ENCODE peak calls at places on chromosomes 6 and 20, in four cellular contexts. T is CD8-positive, alpha-beta T cell; Y is PC-3; I is naive thymus-derived CD4-positive, alpha-beta T cell. H is an unnamed sample.

GRCh38 chr6:73694711-73695411 is 1.1 kb upstream of the CD109 start:
- DNase-seq in T (no peak), Y (peak; percentile 63), I (no peak), H (no peak)

GRCh38 chr6:95544517-95545225 is 32.7 kb upstream of the MANEA start:
- DNase-seq in T (no peak), Y (no peak), I (no peak), H (no peak)

GRCh38 chr6:77467038-77467437 is 3.7 kb upstream of the HTR1B start:
- DNase-seq in T (no peak), Y (peak; percentile 29), I (no peak), H (no peak)

GRCh38 chr20:50358959-50359358 is 151.2 kb upstream of the PTPN1 start:
- DNase-seq in T (no peak), Y (no peak), I (no peak), H (no peak)

GRCh38 chr6:35402136-35402855 is 49.8 kb upstream of the FANCE start:
- DNase-seq in T (no peak), Y (no peak), I (no peak), H (no peak)

GRCh38 chr20:58084966-58085365 is 143.5 kb downstream of the ANKRD60 start:
- DNase-seq in T (no peak), Y (peak; percentile 92), I (no peak), H (no peak)

GRCh38 chr6:136208783-136209182 is 41.3 kb downstream of the MTFR2 start:
- DNase-seq in T (no peak), Y (no peak), I (no peak), H (no peak)

GRCh38 chr6:125670586-125670985 is 78.8 kb upstream of the HEY2 start:
- DNase-seq in T (no peak), Y (no peak), I (no peak), H (no peak)

GRCh38 chr20:61701802-61702201 is 363.9 kb downstream of the TAF4 start:
- DNase-seq in T (no peak), Y (no peak), I (no peak), H (no peak)

GRCh38 chr20:5667703-5668528 is 82.3 kb upstream of the SHLD1 start:
- DNase-seq in T (no peak), Y (no peak), I (no peak), H (no peak)

GRCh38 chr6:5670381-5670780 is 336.3 kb downstream of the NRN1 start:
- DNase-seq in T (no peak), Y (no peak), I (no peak), H (no peak)

GRCh38 chr20:23132930-23133559 is 46.9 kb upstream of the CD93 start:
- DNase-seq in T (no peak), Y (no peak), I (no peak), H (no peak)

GRCh38 chr20:2873747-2874041 is 413 bp downstream of the PTPRA start:
- DNase-seq in T (peak; percentile 79), Y (peak; percentile 12), I (no peak), H (no peak)

GRCh38 chr6:85797993-85798392 is 155.3 kb upstream of the SYNCRIP start:
- DNase-seq in T (no peak), Y (peak; percentile 48), I (no peak), H (no peak)

GRCh38 chr6:11744753-11745152 is 33.9 kb downstream of the ADTRP start:
- DNase-seq in T (no peak), Y (no peak), I (no peak), H (no peak)

GRCh38 chr20:52972190-52972937 is at the start of gene TSHZ2:
- DNase-seq in T (peak; percentile 53), Y (no peak), I (peak; percentile 75), H (peak; percentile 60)

GRCh38 chr6:33410711-33411631 is at the start of gene PHF1:
- DNase-seq in T (no peak), Y (no peak), I (peak; percentile 88), H (peak; percentile 92)

GRCh38 chr6:107511410-107512070 is 21.6 kb downstream of the SOBP start:
- DNase-seq in T (no peak), Y (no peak), I (no peak), H (no peak)

GRCh38 chr20:63501818-63502670 is 3.2 kb upstream of the EEF1A2 start:
- DNase-seq in T (no peak), Y (no peak), I (no peak), H (no peak)

GRCh38 chr20:57470212-57470522 is 54.8 kb downstream of the CTCFL start:
- DNase-seq in T (no peak), Y (no peak), I (no peak), H (no peak)

GRCh38 chr6:147234685-147235084 is 30.5 kb downstream of the STXBP5 start:
- DNase-seq in T (no peak), Y (no peak), I (no peak), H (no peak)

GRCh38 chr6:136984578-136984977 is 60.2 kb downstream of the IL20RA start:
- DNase-seq in T (no peak), Y (no peak), I (no peak), H (no peak)

GRCh38 chr6:157198425-157199279 is 124.7 kb downstream of the TMEM242 start:
- DNase-seq in T (no peak), Y (peak; percentile 29), I (no peak), H (no peak)

GRCh38 chr6:157201083-157201482 is 122.2 kb downstream of the TMEM242 start:
- DNase-seq in T (no peak), Y (no peak), I (no peak), H (no peak)

GRCh38 chr6:157203312-157203744 is 120.0 kb downstream of the TMEM242 start:
- DNase-seq in T (no peak), Y (no peak), I (no peak), H (no peak)

GRCh38 chr6:157200611-157201010 is 122.7 kb downstream of the TMEM242 start:
- DNase-seq in T (no peak), Y (no peak), I (no peak), H (no peak)

GRCh38 chr6:157200117-157200516 is 123.2 kb downstream of the TMEM242 start:
- DNase-seq in T (no peak), Y (no peak), I (no peak), H (no peak)
- H3K36me3 ChIP-seq in T (peaks cover 29% of the 10 kb centered on the region), Y (peaks cover 4% of the 10 kb centered on the region), I (peaks cover 15% of the 10 kb centered on the region), H (peaks cover 50% of the 10 kb centered on the region)

GRCh38 chr6:36625161-36625919 is 31.2 kb downstream of the SRSF3 start:
- DNase-seq in T (no peak), Y (peak; percentile 54), I (no peak), H (no peak)
- H3K27ac ChIP-seq in T (no peak overlapping the region), Y (no peak overlapping the region), I (no peak overlapping the region), H (no peak overlapping the region)

GRCh38 chr6:351011-351866 is 40.3 kb upstream of the IRF4 start:
- DNase-seq in T (no peak), Y (no peak), I (no peak), H (no peak)

GRCh38 chr6:351867-352289 is 39.7 kb upstream of the IRF4 start:
- DNase-seq in T (no peak), Y (no peak), I (no peak), H (no peak)

GRCh38 chr6:352474-352873 is 39.1 kb upstream of the IRF4 start:
- DNase-seq in T (no peak), Y (no peak), I (no peak), H (no peak)

GRCh38 chr6:353642-354614 is 37.6 kb upstream of the IRF4 start:
- DNase-seq in T (no peak), Y (no peak), I (no peak), H (no peak)

DNA sequence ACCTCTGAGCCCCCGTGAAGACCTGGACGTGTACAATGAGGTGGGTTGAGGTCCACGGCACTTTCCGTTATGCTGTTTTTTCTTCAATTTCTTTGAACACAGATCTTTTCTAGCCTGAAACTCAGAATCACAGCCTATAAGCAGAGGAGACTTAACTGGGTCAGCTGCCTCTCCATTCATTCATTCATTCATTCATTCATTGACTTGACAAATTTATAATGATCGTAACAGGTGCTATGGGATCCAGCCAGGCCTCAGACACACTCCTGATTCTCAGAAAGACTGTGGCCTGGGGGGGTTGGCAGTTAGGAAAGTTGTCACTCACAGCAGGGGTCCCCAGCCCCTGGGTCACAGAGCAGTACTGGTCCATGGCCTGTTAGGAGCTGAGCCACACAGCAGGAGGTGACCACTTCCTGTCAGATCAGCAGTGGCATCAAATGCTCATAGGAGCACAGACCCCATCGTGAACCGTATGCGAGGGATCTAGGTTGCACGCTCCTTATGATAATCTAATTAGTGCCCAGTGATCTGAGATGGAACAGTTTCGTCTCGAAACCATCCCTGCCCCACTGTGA is 38.6 kb upstream of the IRF4 start:
- DNase-seq in T (no peak), Y (no peak), I (no peak), H (no peak)
- H3K9me3 ChIP-seq in T (no peaks in the 10 kb centered on the region), Y (no peaks in the 10 kb centered on the region), I (no peaks in the 10 kb centered on the region), H (no peaks in the 10 kb centered on the region)

GRCh38 chr6:15524736-15525401 is 138.0 kb downstream of the DTNBP1 start:
- DNase-seq in T (peak; percentile 32), Y (no peak), I (no peak), H (no peak)

GRCh38 chr6:15523679-15524630 is 138.9 kb downstream of the DTNBP1 start:
- DNase-seq in T (no peak), Y (no peak), I (no peak), H (no peak)

GRCh38 chr6:15527838-15528617 is 134.8 kb downstream of the DTNBP1 start:
- DNase-seq in T (peak; percentile 29), Y (peak; percentile 17), I (no peak), H (no peak)

GRCh38 chr6:15528870-15529269 is 134.0 kb downstream of the DTNBP1 start:
- DNase-seq in T (peak; percentile 38), Y (no peak), I (no peak), H (no peak)

DNA sequence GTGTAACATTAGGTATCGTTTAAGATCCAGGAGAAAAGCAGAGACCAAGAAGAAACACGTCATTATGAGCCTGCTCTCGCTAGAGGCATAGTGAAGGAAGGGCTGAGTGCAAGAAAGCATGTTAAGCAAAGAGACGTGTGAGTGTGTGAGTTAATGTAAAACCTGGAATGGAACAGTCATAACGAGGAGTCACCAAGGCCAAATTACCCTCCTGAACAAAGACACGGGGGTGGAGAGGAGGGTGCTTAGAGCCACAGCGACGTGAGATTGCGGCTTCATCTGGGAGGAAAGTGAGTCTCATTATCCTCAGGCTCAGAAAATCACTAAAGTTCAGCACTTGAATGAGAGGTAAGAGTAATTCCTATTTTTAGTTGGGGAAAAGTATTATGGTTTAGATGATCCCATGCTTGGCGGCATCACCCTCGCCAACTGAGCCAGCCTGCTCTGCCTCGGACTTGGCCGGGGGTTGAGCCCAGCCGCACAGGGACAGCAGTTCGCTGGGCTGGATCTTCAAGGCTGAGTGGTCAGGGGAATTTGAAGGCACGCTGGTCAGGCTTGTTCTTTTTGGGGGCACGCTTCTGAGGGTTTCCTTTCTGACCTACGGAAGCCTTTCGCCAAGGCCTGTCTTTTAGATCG is 136.6 kb downstream of the DTNBP1 start:
- DNase-seq in T (peak; percentile 47), Y (no peak), I (no peak), H (no peak)
- H3K36me3 ChIP-seq in T (peaks cover 15% of the 10 kb centered on the region), Y (peaks cover 11% of the 10 kb centered on the region), I (no peaks in the 10 kb centered on the region), H (peaks cover 28% of the 10 kb centered on the region)

GRCh38 chr6:56913276-56914138 is 41.4 kb upstream of the BEND6 start:
- DNase-seq in T (no peak), Y (no peak), I (no peak), H (no peak)
- H3K27ac ChIP-seq in T (no peak overlapping the region), Y (no peak overlapping the region), I (no peak overlapping the region), H (no peak overlapping the region)

H was measured in CD4-positive, alpha-beta memory T cell.